ENCODE peak calls at places on chromosomes 3 and 15, in six cellular contexts. One of them, this sample, is unnamed.

GRCh38 chr3:14472471-14473351 is 67.4 kb downstream of the GRIP2 start:
- DNase-seq in colonic mucosa: peak
- DNase-seq in psoas muscle: no peak
- DNase-seq in stomach: no peak
- DNase-seq in AG10803: peak
- DNase-seq in bronchial epithelial cell: peak
- DNase-seq in this sample: peak

GRCh38 chr15:90412356-90413194 is 24.5 kb downstream of the IQGAP1 start:
- DNase-seq in colonic mucosa: peak
- DNase-seq in psoas muscle: no peak
- DNase-seq in stomach: peak
- DNase-seq in AG10803: peak
- DNase-seq in bronchial epithelial cell: peak
- DNase-seq in this sample: peak

GRCh38 chr3:160810360-160810759 is 54.3 kb downstream of the PPM1L start:
- DNase-seq in colonic mucosa: no peak
- DNase-seq in psoas muscle: peak
- DNase-seq in stomach: no peak
- DNase-seq in AG10803: peak
- DNase-seq in bronchial epithelial cell: no peak
- DNase-seq in this sample: no peak

GRCh38 chr15:64883997-64884511 is 27.6 kb upstream of the ANKDD1A start:
- DNase-seq in colonic mucosa: peak
- DNase-seq in psoas muscle: peak
- DNase-seq in stomach: peak
- DNase-seq in AG10803: peak
- DNase-seq in bronchial epithelial cell: peak
- DNase-seq in this sample: peak

GRCh38 chr3:69628956-69629355 is 110.3 kb upstream of the MITF start:
- DNase-seq in colonic mucosa: no peak
- DNase-seq in psoas muscle: no peak
- DNase-seq in stomach: no peak
- DNase-seq in AG10803: no peak
- DNase-seq in bronchial epithelial cell: no peak
- DNase-seq in this sample: no peak

GRCh38 chr3:101193957-101194356 is 126.4 kb downstream of the IMPG2 start:
- DNase-seq in colonic mucosa: no peak
- DNase-seq in psoas muscle: no peak
- DNase-seq in stomach: no peak
- DNase-seq in AG10803: peak
- DNase-seq in bronchial epithelial cell: peak
- DNase-seq in this sample: no peak

GRCh38 chr15:74428442-74428787 is 5.3 kb downstream of the SEMA7A start:
- DNase-seq in colonic mucosa: no peak
- DNase-seq in psoas muscle: no peak
- DNase-seq in stomach: no peak
- DNase-seq in AG10803: no peak
- DNase-seq in bronchial epithelial cell: no peak
- DNase-seq in this sample: no peak

GRCh38 chr3:150922611-150923010 is 17.4 kb upstream of the MINDY4B start:
- DNase-seq in colonic mucosa: no peak
- DNase-seq in psoas muscle: no peak
- DNase-seq in stomach: no peak
- DNase-seq in AG10803: no peak
- DNase-seq in bronchial epithelial cell: no peak
- DNase-seq in this sample: peak

GRCh38 chr3:105821433-105821832 is 47.4 kb downstream of the CBLB start:
- DNase-seq in colonic mucosa: peak
- DNase-seq in psoas muscle: no peak
- DNase-seq in stomach: peak
- DNase-seq in AG10803: no peak
- DNase-seq in bronchial epithelial cell: no peak
- DNase-seq in this sample: no peak

GRCh38 chr3:127320529-127321121 is 32.8 kb upstream of the PRR20G start:
- DNase-seq in colonic mucosa: no peak
- DNase-seq in psoas muscle: no peak
- DNase-seq in stomach: no peak
- DNase-seq in AG10803: no peak
- DNase-seq in bronchial epithelial cell: no peak
- DNase-seq in this sample: no peak

GRCh38 chr3:102215166-102215565 is 219.6 kb upstream of the ZPLD1 start:
- DNase-seq in colonic mucosa: no peak
- DNase-seq in psoas muscle: no peak
- DNase-seq in stomach: no peak
- DNase-seq in AG10803: no peak
- DNase-seq in bronchial epithelial cell: no peak
- DNase-seq in this sample: no peak

GRCh38 chr3:47634996-47635395 is 56.3 kb upstream of the CSPG5 start:
- DNase-seq in colonic mucosa: no peak
- DNase-seq in psoas muscle: no peak
- DNase-seq in stomach: no peak
- DNase-seq in AG10803: no peak
- DNase-seq in bronchial epithelial cell: no peak
- DNase-seq in this sample: no peak

GRCh38 chr3:184167786-184168185 is 6.9 kb upstream of the AP2M1 start:
- DNase-seq in colonic mucosa: no peak
- DNase-seq in psoas muscle: no peak
- DNase-seq in stomach: no peak
- DNase-seq in AG10803: no peak
- DNase-seq in bronchial epithelial cell: no peak
- DNase-seq in this sample: no peak

GRCh38 chr3:164332856-164333802 is 745.2 kb downstream of the SI start:
- DNase-seq in colonic mucosa: no peak
- DNase-seq in psoas muscle: no peak
- DNase-seq in stomach: no peak
- DNase-seq in AG10803: no peak
- DNase-seq in bronchial epithelial cell: no peak
- DNase-seq in this sample: no peak

GRCh38 chr3:172522871-172523818 is at the start of gene TNFSF10:
- DNase-seq in colonic mucosa: peak
- DNase-seq in psoas muscle: peak
- DNase-seq in stomach: peak
- DNase-seq in AG10803: peak
- DNase-seq in bronchial epithelial cell: peak
- DNase-seq in this sample: peak

GRCh38 chr3:186400677-186401076 is 38.6 kb upstream of the DGKG start:
- DNase-seq in colonic mucosa: no peak
- DNase-seq in psoas muscle: no peak
- DNase-seq in stomach: no peak
- DNase-seq in AG10803: no peak
- DNase-seq in bronchial epithelial cell: no peak
- DNase-seq in this sample: no peak

GRCh38 chr15:59296181-59296617 is 76.5 kb downstream of the MYO1E start:
- DNase-seq in colonic mucosa: no peak
- DNase-seq in psoas muscle: no peak
- DNase-seq in stomach: no peak
- DNase-seq in AG10803: peak
- DNase-seq in bronchial epithelial cell: no peak
- DNase-seq in this sample: no peak

GRCh38 chr3:111956995-111957736 is 21.7 kb upstream of the ABHD10 start:
- DNase-seq in colonic mucosa: no peak
- DNase-seq in psoas muscle: no peak
- DNase-seq in stomach: no peak
- DNase-seq in AG10803: no peak
- DNase-seq in bronchial epithelial cell: no peak
- DNase-seq in this sample: no peak

GRCh38 chr15:91032919-91033803 is 10.8 kb upstream of the VPS33B start:
- DNase-seq in colonic mucosa: peak
- DNase-seq in psoas muscle: peak
- DNase-seq in stomach: peak
- DNase-seq in AG10803: no peak
- DNase-seq in bronchial epithelial cell: peak
- DNase-seq in this sample: peak

GRCh38 chr3:4601926-4602325 is 108.8 kb downstream of the ITPR1 start:
- DNase-seq in colonic mucosa: no peak
- DNase-seq in psoas muscle: no peak
- DNase-seq in stomach: no peak
- DNase-seq in AG10803: no peak
- DNase-seq in bronchial epithelial cell: peak
- DNase-seq in this sample: no peak

GRCh38 chr3:196281962-196282361 is 5.6 kb downstream of the PCYT1A start:
- DNase-seq in colonic mucosa: no peak
- DNase-seq in psoas muscle: no peak
- DNase-seq in stomach: no peak
- DNase-seq in AG10803: no peak
- DNase-seq in bronchial epithelial cell: no peak
- DNase-seq in this sample: no peak

GRCh38 chr3:184525337-184526157 is 36.0 kb upstream of the EPHB3 start:
- DNase-seq in colonic mucosa: peak
- DNase-seq in psoas muscle: no peak
- DNase-seq in stomach: no peak
- DNase-seq in AG10803: no peak
- DNase-seq in bronchial epithelial cell: peak
- DNase-seq in this sample: no peak

GRCh38 chr3:120481056-120481455 is 30.3 kb upstream of the FSTL1 start:
- DNase-seq in colonic mucosa: no peak
- DNase-seq in psoas muscle: no peak
- DNase-seq in stomach: no peak
- DNase-seq in AG10803: no peak
- DNase-seq in bronchial epithelial cell: no peak
- DNase-seq in this sample: no peak

GRCh38 chr3:71584216-71585061 is 911 bp upstream of the FOXP1 start:
- DNase-seq in colonic mucosa: peak
- DNase-seq in psoas muscle: peak
- DNase-seq in stomach: peak
- DNase-seq in AG10803: peak
- DNase-seq in bronchial epithelial cell: peak
- DNase-seq in this sample: peak

DNA sequence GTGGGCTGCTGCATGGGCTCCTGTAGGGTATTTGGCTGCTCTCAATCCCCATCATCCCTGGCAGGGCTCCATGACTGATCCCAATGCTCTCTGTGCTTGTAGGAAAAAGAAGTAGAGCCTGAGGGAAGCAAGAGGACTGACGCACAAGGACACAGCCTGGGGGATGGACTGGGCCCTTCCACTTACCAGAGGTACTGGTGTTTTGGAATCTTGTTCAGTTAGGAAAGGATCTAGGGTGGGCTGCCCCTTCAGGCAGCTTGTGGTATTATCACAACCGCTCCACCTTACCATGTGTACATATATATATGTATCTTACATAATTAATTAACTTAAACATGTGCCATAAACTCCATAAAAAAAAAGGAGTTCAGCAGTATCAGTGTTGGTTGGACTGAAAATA is 1.3 kb downstream of the SLC28A2 start:
- DNase-seq in colonic mucosa: peak
- DNase-seq in psoas muscle: no peak
- DNase-seq in stomach: no peak
- DNase-seq in AG10803: no peak
- DNase-seq in bronchial epithelial cell: no peak
- DNase-seq in this sample: no peak
- TF ChIP-seq CTCF in colonic mucosa: no peak
- TF ChIP-seq CTCF in psoas muscle: no peak
- TF ChIP-seq CTCF in stomach: no peak
- TF ChIP-seq CTCF in AG10803: peak
- TF ChIP-seq CTCF in bronchial epithelial cell: no peak
- TF ChIP-seq CTCF in this sample: no peak

GRCh38 chr15:78415284-78415683 is 22.7 kb upstream of the IREB2 start:
- DNase-seq in colonic mucosa: no peak
- DNase-seq in psoas muscle: no peak
- DNase-seq in stomach: no peak
- DNase-seq in AG10803: peak
- DNase-seq in bronchial epithelial cell: peak
- DNase-seq in this sample: peak
- TF ChIP-seq CTCF in colonic mucosa: peak
- TF ChIP-seq CTCF in psoas muscle: peak
- TF ChIP-seq CTCF in stomach: no peak
- TF ChIP-seq CTCF in AG10803: peak
- TF ChIP-seq CTCF in bronchial epithelial cell: peak
- TF ChIP-seq CTCF in this sample: peak

GRCh38 chr3:27714101-27714526 is 8.0 kb downstream of the EOMES start:
- DNase-seq in colonic mucosa: no peak
- DNase-seq in psoas muscle: no peak
- DNase-seq in stomach: no peak
- DNase-seq in AG10803: no peak
- DNase-seq in bronchial epithelial cell: no peak
- DNase-seq in this sample: no peak

GRCh38 chr3:27713435-27713880 is 8.7 kb downstream of the EOMES start:
- DNase-seq in colonic mucosa: peak
- DNase-seq in psoas muscle: no peak
- DNase-seq in stomach: no peak
- DNase-seq in AG10803: no peak
- DNase-seq in bronchial epithelial cell: no peak
- DNase-seq in this sample: no peak

GRCh38 chr3:27713066-27713400 is 9.1 kb downstream of the EOMES start:
- DNase-seq in colonic mucosa: no peak
- DNase-seq in psoas muscle: no peak
- DNase-seq in stomach: no peak
- DNase-seq in AG10803: no peak
- DNase-seq in bronchial epithelial cell: no peak
- DNase-seq in this sample: no peak

GRCh38 chr3:27712136-27713065 is 9.7 kb downstream of the EOMES start:
- DNase-seq in colonic mucosa: peak
- DNase-seq in psoas muscle: peak
- DNase-seq in stomach: peak
- DNase-seq in AG10803: peak
- DNase-seq in bronchial epithelial cell: peak
- DNase-seq in this sample: peak

GRCh38 chr3:27708246-27708645 is 13.9 kb downstream of the EOMES start:
- DNase-seq in colonic mucosa: no peak
- DNase-seq in psoas muscle: no peak
- DNase-seq in stomach: no peak
- DNase-seq in AG10803: no peak
- DNase-seq in bronchial epithelial cell: peak
- DNase-seq in this sample: no peak
- TF ChIP-seq CTCF in colonic mucosa: no peak
- TF ChIP-seq CTCF in psoas muscle: no peak
- TF ChIP-seq CTCF in stomach: no peak
- TF ChIP-seq CTCF in AG10803: no peak
- TF ChIP-seq CTCF in bronchial epithelial cell: no peak
- TF ChIP-seq CTCF in this sample: no peak

DNA sequence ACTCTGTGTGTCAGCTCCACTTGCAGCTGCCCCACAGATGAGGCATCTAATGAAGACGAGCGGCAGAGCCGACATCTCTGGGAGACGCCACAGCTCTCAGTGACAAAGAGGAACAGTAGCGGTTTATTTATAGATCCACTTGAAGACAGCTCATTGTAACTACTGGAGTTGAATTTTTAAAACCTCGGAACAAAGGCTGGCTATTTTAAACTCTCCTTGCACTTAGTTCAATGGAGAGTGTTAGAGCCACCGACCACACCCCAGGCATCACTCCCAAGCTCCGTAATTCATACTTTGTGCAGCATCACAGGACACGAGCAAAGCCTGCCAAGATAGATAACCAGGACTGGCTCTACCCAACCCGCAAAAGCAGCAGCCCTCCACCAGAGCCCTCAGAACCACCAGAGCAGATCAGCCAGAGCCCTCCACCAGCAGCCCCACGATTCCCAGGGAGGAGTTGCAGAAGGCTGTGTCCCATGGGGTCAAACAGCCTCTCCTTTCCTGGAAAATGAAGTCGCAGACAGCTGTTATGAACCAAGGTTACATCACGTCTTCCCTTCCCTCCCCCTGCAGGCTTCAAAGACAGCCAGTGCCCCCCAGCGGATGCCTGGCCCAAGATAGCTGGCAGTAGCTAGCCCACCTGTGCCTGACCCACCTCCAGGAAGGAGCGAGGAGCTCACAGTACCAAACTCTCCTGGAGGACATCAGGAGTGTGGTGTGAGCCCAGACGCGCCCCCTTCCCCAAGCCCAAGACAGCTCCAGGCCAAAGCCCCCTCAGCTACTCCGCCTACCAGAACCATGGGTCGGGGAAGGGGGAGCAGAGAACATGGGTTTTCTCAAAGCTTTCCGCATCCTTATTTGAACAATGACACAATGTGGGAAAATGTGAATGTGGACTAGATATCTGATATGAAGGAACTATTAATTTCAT is 45.7 kb downstream of the POC1A start:
- DNase-seq in colonic mucosa: no peak
- DNase-seq in psoas muscle: peak
- DNase-seq in stomach: no peak
- DNase-seq in AG10803: peak
- DNase-seq in bronchial epithelial cell: no peak
- DNase-seq in this sample: no peak
- TF ChIP-seq CTCF in colonic mucosa: no peak
- TF ChIP-seq CTCF in psoas muscle: peak
- TF ChIP-seq CTCF in stomach: no peak
- TF ChIP-seq CTCF in AG10803: peak
- TF ChIP-seq CTCF in bronchial epithelial cell: no peak
- TF ChIP-seq CTCF in this sample: no peak

This sample was measured in Calu3.